ENCODE peak calls at places on chromosomes 16 and 17, in eight cellular contexts. A, Z, G, E, O, X, I and R are unnamed samples.

GRCh38 chr17:14372905-14373559 is 72.2 kb downstream of the HS3ST3B1 start:
- DNase-seq in A (no peak), Z (no peak), G (no peak), E (no peak), O (no peak), X (no peak), I (no peak), R (no peak)

GRCh38 chr17:80870401-80870800 is 121.2 kb upstream of the CHMP6 start:
- DNase-seq in A (no peak), Z (no peak), G (no peak), E (no peak), O (no peak), X (no peak), I (no peak), R (no peak)

GRCh38 chr17:46788796-46789195 is 29.7 kb downstream of the WNT3 start:
- DNase-seq in A (no peak), Z (no peak), G (no peak), E (no peak), O (no peak), X (no peak), I (no peak), R (no peak)

GRCh38 chr17:40563371-40564052 is 1.8 kb downstream of the CCR7 start:
- DNase-seq in A (no peak), Z (no peak), G (no peak), E (no peak), O (no peak), X (no peak), I (no peak), R (no peak)

GRCh38 chr16:3007957-3008748 is 4.6 kb upstream of the CLDN9 start:
- DNase-seq in A (no peak), Z (no peak), G (peak), E (no peak), O (no peak), X (no peak), I (no peak), R (no peak)

GRCh38 chr17:32894245-32894644 is 17.3 kb upstream of the MYO1D start:
- DNase-seq in A (no peak), Z (no peak), G (no peak), E (no peak), O (no peak), X (no peak), I (no peak), R (no peak)

GRCh38 chr16:88331989-88332920 is 50.5 kb upstream of the ZNF469 start:
- DNase-seq in A (no peak), Z (peak), G (peak), E (peak), O (peak), X (no peak), I (peak), R (peak)

GRCh38 chr16:89565506-89566372 is 5.3 kb downstream of the RPL13 start:
- DNase-seq in A (peak), Z (peak), G (peak), E (no peak), O (peak), X (peak), I (peak), R (no peak)

GRCh38 chr16:63289834-63290460 is 1253.7 kb upstream of the CDH8 start:
- DNase-seq in A (no peak), Z (peak), G (peak), E (no peak), O (no peak), X (no peak), I (peak), R (peak)

GRCh38 chr17:63995626-63996025 is 2.5 kb upstream of the PRR29 start:
- DNase-seq in A (no peak), Z (no peak), G (no peak), E (no peak), O (no peak), X (no peak), I (no peak), R (no peak)

GRCh38 chr16:85082553-85083050 is 29.7 kb downstream of the CIBAR2 start:
- DNase-seq in A (no peak), Z (peak), G (no peak), E (no peak), O (no peak), X (no peak), I (no peak), R (no peak)

GRCh38 chr17:82328141-82328993 is 5.2 kb downstream of the SECTM1 start:
- DNase-seq in A (no peak), Z (no peak), G (no peak), E (no peak), O (no peak), X (peak), I (no peak), R (no peak)

GRCh38 chr16:87842209-87842869 is 27.0 kb downstream of the SLC7A5 start:
- DNase-seq in A (no peak), Z (no peak), G (no peak), E (no peak), O (no peak), X (no peak), I (no peak), R (no peak)

GRCh38 chr17:18905226-18905625 is 46.7 kb upstream of the SLC5A10 start:
- DNase-seq in A (no peak), Z (no peak), G (no peak), E (no peak), O (no peak), X (no peak), I (no peak), R (no peak)

GRCh38 chr17:76537578-76538280 is at the start of gene CYGB:
- DNase-seq in A (no peak), Z (no peak), G (no peak), E (peak), O (no peak), X (no peak), I (no peak), R (no peak)

GRCh38 chr17:68198931-68199836 is 48.7 kb upstream of the AMZ2 start:
- DNase-seq in A (no peak), Z (peak), G (peak), E (no peak), O (no peak), X (no peak), I (no peak), R (no peak)

GRCh38 chr16:87085441-87085840 is 231.8 kb downstream of the C16orf95 start:
- DNase-seq in A (no peak), Z (no peak), G (no peak), E (no peak), O (no peak), X (no peak), I (no peak), R (no peak)

GRCh38 chr16:70573451-70574121 is 50.0 kb downstream of the SF3B3 start:
- DNase-seq in A (peak), Z (peak), G (no peak), E (peak), O (no peak), X (no peak), I (no peak), R (no peak)

GRCh38 chr17:38463451-38463858 is 35.2 kb downstream of the ARHGAP23 start:
- DNase-seq in A (no peak), Z (no peak), G (no peak), E (no peak), O (peak), X (no peak), I (peak), R (no peak)
- TF ChIP-seq POLR2A in A (no peak), Z (no peak), G (no peak), E (no peak), O (no peak), X (no peak), I (no peak), R (no peak)

GRCh38 chr17:29148790-29149430 is 31.3 kb downstream of the MYO18A start:
- DNase-seq in A (peak), Z (peak), G (peak), E (peak), O (peak), X (peak), I (peak), R (peak)
- TF ChIP-seq POLR2A in A (peak), Z (no peak), G (no peak), E (peak), O (no peak), X (peak), I (no peak), R (peak)

DNA sequence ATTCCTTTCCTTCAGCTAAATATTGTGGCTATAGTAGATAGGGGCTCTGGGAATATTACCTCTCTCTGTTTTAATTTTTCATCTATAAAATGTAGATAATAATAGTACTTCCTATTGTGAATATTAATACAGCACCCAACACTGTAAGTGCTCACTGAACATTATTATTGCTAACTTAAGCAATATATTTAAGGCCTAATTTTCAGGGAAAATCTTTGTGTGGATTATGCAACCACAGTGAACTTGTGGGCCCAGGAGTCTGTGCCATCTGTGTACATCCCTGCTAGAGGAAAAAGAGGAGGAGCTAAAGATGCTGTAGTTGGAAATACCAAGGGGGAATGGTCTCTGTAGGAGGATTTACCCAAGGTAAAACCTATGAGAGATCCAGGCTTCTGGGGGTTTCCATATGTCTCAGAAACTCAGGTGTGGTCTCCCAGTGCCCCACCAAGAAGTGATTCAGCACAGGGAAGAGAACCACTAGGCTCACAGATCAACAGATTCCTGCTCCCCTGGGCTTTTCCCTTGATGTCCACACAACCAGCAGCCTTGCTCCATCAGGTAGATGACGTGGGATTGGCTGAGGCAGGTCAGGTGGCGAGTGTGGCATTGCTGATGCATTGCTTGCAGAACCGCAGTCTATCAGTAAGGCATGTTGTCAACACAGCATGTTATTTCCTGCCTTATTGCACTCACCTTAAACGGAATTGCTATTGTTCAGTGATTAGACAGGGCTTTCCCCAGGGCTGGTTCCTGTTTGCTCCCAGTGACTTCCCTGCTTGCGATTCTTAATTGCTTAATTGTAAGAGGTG is 1.6 kb upstream of the N4BP1 start:
- DNase-seq in A (no peak), Z (no peak), G (no peak), E (no peak), O (no peak), X (peak), I (no peak), R (no peak)
- TF ChIP-seq POLR2A in A (no peak), Z (no peak), G (no peak), E (no peak), O (no peak), X (peak), I (no peak), R (no peak)

GRCh38 chr17:49996121-49996494 is 1.1 kb upstream of the DLX3 start:
- DNase-seq in A (no peak), Z (no peak), G (no peak), E (no peak), O (no peak), X (no peak), I (no peak), R (no peak)

GRCh38 chr17:49996495-49997255 is 1.7 kb upstream of the DLX3 start:
- DNase-seq in A (peak), Z (peak), G (peak), E (peak), O (no peak), X (peak), I (peak), R (peak)

GRCh38 chr17:49994085-49995054 is 654 bp downstream of the DLX3 start:
- DNase-seq in A (no peak), Z (peak), G (no peak), E (no peak), O (no peak), X (no peak), I (no peak), R (no peak)

GRCh38 chr17:49993423-49994037 is 1.5 kb downstream of the DLX3 start:
- DNase-seq in A (no peak), Z (peak), G (peak), E (no peak), O (no peak), X (no peak), I (peak), R (no peak)

GRCh38 chr17:49995055-49995738 is at the start of gene DLX3:
- DNase-seq in A (peak), Z (peak), G (peak), E (peak), O (peak), X (no peak), I (peak), R (no peak)
- TF ChIP-seq POLR2A in A (no peak), Z (peak), G (no peak), E (no peak), O (no peak), X (no peak), I (peak), R (no peak)

GRCh38 chr17:42276609-42277341 is 584 bp upstream of the STAT5B start:
- DNase-seq in A (peak), Z (peak), G (peak), E (peak), O (peak), X (peak), I (peak), R (peak)

GRCh38 chr17:42282478-42283080 is 5.7 kb upstream of the STAT5A start:
- DNase-seq in A (no peak), Z (no peak), G (no peak), E (no peak), O (no peak), X (no peak), I (no peak), R (no peak)

GRCh38 chr17:42277342-42277712 is 1.1 kb upstream of the STAT5B start:
- DNase-seq in A (no peak), Z (no peak), G (no peak), E (no peak), O (no peak), X (no peak), I (no peak), R (no peak)

GRCh38 chr17:42281571-42282096 is 5.4 kb upstream of the STAT5B start:
- DNase-seq in A (no peak), Z (peak), G (peak), E (no peak), O (no peak), X (no peak), I (peak), R (no peak)

DNA sequence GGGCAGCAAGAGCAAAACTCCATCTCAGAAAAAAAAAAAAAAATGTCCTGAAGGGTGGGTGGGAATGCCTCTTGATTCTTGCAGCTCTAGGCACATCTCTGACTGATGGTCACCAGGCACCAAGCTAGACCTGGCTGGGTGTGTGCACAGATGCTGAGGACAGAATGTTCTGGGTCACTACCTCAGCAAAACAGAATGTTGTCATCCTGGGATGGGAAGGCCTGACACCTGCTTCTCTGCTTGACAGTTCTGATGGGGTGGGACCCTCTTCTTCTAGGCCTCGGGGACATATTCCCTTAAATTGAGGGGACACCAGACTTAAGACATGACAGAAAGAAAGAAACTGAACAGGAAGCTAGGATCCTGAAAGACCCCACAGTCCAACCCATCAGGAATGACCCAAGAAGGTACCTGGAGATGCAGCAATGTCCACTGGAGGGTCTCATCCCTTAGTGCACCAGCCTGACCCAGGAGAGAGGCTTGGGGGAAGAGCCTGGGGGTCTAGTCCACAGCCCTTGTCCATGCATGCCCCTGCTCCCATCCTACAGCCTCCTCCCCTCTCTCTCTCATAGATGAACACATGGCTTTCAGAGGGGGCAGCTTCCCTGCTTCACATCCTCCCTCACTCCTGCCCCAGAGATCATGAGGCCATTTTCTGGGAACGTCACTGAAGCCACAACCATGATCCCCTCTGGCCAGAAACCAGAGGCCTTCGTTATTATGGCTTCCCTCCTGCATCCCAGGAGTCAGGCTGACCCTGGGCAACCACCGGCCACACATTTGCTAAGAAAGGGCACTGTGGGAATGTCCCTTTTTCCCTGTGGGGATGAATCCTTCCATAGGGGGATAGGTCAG is 3.8 kb upstream of the STAT5B start:
- DNase-seq in A (no peak), Z (no peak), G (no peak), E (no peak), O (no peak), X (no peak), I (peak), R (no peak)
- TF ChIP-seq POLR2A in A (no peak), Z (no peak), G (no peak), E (no peak), O (no peak), X (no peak), I (no peak), R (no peak)

DNA sequence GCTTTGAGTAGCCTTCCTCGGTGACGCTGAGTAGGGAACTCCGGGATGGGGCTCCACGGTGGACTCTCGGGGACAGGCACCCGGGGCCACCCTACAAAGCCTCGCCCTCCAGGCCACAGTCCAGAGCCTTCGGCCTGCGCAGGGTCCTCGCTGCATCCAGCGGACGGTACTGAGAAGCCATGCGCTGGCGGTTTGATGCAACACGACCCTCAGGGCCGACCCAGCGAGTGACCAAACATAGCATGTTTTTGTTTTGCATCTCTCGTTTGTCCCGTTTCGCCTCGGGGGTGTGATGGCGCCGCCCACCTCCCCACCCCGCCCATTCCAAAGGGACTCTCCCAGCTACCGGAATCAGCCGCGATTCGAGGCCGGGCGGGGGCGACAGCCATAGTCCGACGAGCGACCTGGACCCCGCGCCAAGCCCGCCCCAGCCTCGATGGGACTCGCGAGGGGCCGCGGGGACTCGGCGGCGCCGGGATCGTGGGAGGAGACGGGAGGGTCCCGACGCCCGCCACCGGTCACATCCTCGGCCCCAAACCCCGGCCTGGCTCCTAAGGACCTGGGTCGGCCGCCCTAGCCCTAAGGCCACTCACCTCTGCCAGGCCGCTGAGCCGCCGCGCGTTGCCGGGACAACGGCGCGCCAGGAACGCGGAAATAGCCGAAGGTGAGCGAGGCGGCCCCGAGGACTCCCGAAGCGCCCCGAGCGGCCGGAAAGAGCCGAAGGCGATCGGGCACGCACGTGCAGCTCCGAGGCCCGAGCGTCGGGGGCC is 1.6 kb downstream of the IFT140 start:
- DNase-seq in A (peak), Z (peak), G (peak), E (peak), O (peak), X (peak), I (peak), R (peak)
- TF ChIP-seq POLR2A in A (no peak), Z (no peak), G (no peak), E (peak), O (no peak), X (no peak), I (no peak), R (peak)

GRCh38 chr17:7686221-7687071 is 844 bp downstream of the TP53 start:
- DNase-seq in A (peak), Z (peak), G (peak), E (peak), O (peak), X (peak), I (peak), R (no peak)

GRCh38 chr17:7687908-7688807 is at the start of gene WRAP53:
- DNase-seq in A (peak), Z (peak), G (peak), E (peak), O (peak), X (peak), I (peak), R (peak)

GRCh38 chr17:7685533-7686220 is 1.6 kb downstream of the TP53 start:
- DNase-seq in A (peak), Z (peak), G (peak), E (peak), O (peak), X (peak), I (peak), R (peak)

GRCh38 chr17:7688808-7689316 is 585 bp downstream of the WRAP53 start:
- DNase-seq in A (no peak), Z (no peak), G (no peak), E (no peak), O (no peak), X (no peak), I (no peak), R (no peak)

GRCh38 chr17:7687072-7687907 is at the start of gene TP53:
- DNase-seq in A (peak), Z (peak), G (peak), E (peak), O (peak), X (peak), I (peak), R (no peak)
- TF ChIP-seq POLR2A in A (peak), Z (no peak), G (peak), E (peak), O (no peak), X (peak), I (peak), R (peak)

DNA sequence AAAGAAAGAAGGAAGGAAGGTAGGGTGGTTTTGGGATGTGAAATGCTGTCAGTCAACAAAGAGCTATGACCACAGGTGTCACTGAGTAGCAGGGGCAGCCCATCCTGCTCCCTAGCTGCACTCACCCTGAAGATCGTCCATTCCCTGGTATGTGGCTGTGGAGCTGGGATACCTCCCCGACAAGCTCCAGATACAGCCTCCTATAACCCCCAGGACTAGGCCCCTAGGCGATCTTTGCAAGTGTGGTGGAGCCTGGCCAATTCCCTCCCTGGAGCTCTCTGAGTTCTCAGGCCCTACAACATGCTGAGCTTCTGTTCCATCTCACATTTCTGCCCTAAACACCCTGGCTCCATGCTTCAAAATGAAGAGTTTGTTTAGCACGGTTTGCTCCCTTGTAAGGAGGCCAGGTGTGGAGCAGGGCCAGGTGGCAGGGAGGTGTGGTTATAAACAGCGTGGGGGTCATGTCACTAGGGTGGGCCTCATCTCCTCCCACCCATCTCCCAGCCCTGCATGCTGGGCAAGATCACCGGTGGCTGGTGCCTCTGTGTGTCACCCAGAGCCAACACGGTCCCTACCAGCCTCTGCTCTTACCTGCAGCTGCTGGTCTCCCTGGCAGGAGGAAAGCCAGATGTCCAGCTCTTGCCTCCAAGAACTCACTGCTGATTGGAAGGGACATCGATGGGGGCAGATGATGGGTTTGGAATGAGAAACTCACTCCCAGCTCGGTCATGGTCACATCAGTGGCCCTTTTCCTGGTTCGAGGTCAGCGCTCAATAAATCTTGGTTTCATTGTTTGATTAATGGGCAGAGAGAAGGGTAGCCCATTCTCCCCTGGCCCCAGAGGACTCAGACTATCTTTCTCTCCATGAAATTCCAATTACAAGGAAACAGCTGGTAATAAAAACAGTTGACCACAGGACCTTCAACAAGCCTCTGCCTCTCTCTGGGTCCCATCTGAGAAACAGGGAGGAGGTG is 511.0 kb upstream of the CDH5 start:
- DNase-seq in A (no peak), Z (no peak), G (no peak), E (no peak), O (no peak), X (no peak), I (no peak), R (no peak)
- TF ChIP-seq POLR2A in A (no peak), Z (no peak), G (no peak), E (no peak), O (no peak), X (no peak), I (no peak), R (no peak)